ENCODE peak calls at places on chromosomes 4 and X, in five cellular contexts. Y is ovary, Z is Calu3, X is kidney epithelial cell, J is colonic mucosa. W is an unnamed sample.

GRCh38 chr4:151960449-151961246 is 199.8 kb upstream of the GATB start:
- DNase-seq in Y (no peak), Z (no peak), J (no peak), X (no peak), W (no peak)

GRCh38 chr4:51842167-51842553 is 793 bp upstream of the DCUN1D4 start:
- DNase-seq in J (peak), X (no peak), Y (no peak), Z (no peak), W (no peak)

GRCh38 chrX:63506320-63506719 is 155.2 kb upstream of the SPIN4 start:
- DNase-seq in Y (no peak), J (no peak), X (no peak), Z (no peak), W (no peak)

GRCh38 chr4:169540774-169541173 is 71.6 kb downstream of the NEK1 start:
- DNase-seq in J (no peak), X (no peak), Z (no peak), Y (no peak), W (no peak)

GRCh38 chr4:15010038-15010585 is 7.8 kb downstream of the CPEB2 start:
- DNase-seq in J (no peak), X (no peak), Z (no peak), Y (no peak), W (no peak)

GRCh38 chrX:133645251-133645650 is 230.0 kb upstream of the GPC4 start:
- DNase-seq in J (no peak), Z (no peak), X (no peak), Y (no peak), W (no peak)

GRCh38 chr4:76204936-76205335 is 8.7 kb downstream of the SCARB2 start:
- DNase-seq in Y (no peak), X (no peak), Z (no peak), J (peak), W (no peak)

GRCh38 chrX:139831689-139832456 is 101.0 kb downstream of the ATP11C start:
- DNase-seq in J (peak), X (no peak), Y (peak), Z (no peak), W (no peak)

GRCh38 chr4:3013839-3014350 is 50.5 kb downstream of the GRK4 start:
- DNase-seq in Z (no peak), J (no peak), X (no peak), Y (no peak), W (no peak)

GRCh38 chrX:154012336-154012991 is 7.2 kb downstream of the IRAK1 start:
- DNase-seq in J (no peak), Y (no peak), X (no peak), Z (peak), W (no peak)

GRCh38 chr4:52966781-52967180 is 104.7 kb downstream of the RASL11B start:
- DNase-seq in X (no peak), J (no peak), Z (no peak), Y (no peak), W (no peak)

GRCh38 chrX:41723821-41724220 is at the start of gene GPR82:
- DNase-seq in J (no peak), Y (no peak), X (no peak), Z (no peak), W (no peak)

GRCh38 chr4:91519155-91519554 is 784.6 kb upstream of the GRID2 start:
- DNase-seq in J (no peak), Y (no peak), Z (no peak), X (no peak), W (no peak)

GRCh38 chr4:169263791-169264392 is 6.9 kb downstream of the SH3RF1 start:
- DNase-seq in Y (no peak), Z (no peak), J (peak), X (no peak), W (no peak)

GRCh38 chrX:66728818-66729271 is 90.0 kb upstream of the EDA2R start:
- DNase-seq in Z (peak), J (peak), Y (peak), X (no peak), W (peak)

GRCh38 chrX:38221391-38221929 is 789 bp upstream of the SRPX start:
- DNase-seq in X (no peak), Y (no peak), J (no peak), Z (no peak), W (no peak)

GRCh38 chr4:3868146-3868840 is 102.1 kb downstream of the ADRA2C start:
- DNase-seq in X (no peak), J (no peak), Y (no peak), Z (no peak), W (no peak)

GRCh38 chr4:27916432-27917184 is 1056.0 kb downstream of the STIM2 start:
- DNase-seq in X (no peak), J (peak), Z (no peak), Y (no peak), W (no peak)

GRCh38 chr4:38131371-38132139 is 171.4 kb downstream of the PTTG2 start:
- DNase-seq in J (no peak), X (no peak), Y (no peak), Z (no peak), W (no peak)

GRCh38 chr4:175419120-175419774 is 392.8 kb downstream of the GPM6A start:
- DNase-seq in Z (peak), Y (no peak), J (no peak), X (peak), W (no peak)

GRCh38 chr4:168881754-168882153 is 128.3 kb downstream of the CBR4 start:
- DNase-seq in Z (no peak), Y (no peak), X (no peak), J (no peak), W (no peak)

GRCh38 chrX:74924449-74925209 is 623 bp downstream of the NEXMIF start:
- DNase-seq in J (peak), X (no peak), Y (peak), Z (peak), W (peak)

GRCh38 chr4:83285022-83285387 is 407 bp upstream of the COQ2 start:
- DNase-seq in X (peak), Y (no peak), J (peak), Z (peak), W (no peak)

GRCh38 chr4:83282049-83282535 is 2.5 kb downstream of the COQ2 start:
- DNase-seq in Z (peak), X (peak), J (peak), Y (no peak), W (peak)

GRCh38 chr4:83284161-83285021 is at the start of gene COQ2:
- DNase-seq in Z (peak), J (peak), Y (peak), X (peak), W (peak)

GRCh38 chr4:83276299-83277040 is 8.1 kb downstream of the COQ2 start:
- DNase-seq in Z (no peak), Y (no peak), X (no peak), J (no peak), W (no peak)

DNA sequence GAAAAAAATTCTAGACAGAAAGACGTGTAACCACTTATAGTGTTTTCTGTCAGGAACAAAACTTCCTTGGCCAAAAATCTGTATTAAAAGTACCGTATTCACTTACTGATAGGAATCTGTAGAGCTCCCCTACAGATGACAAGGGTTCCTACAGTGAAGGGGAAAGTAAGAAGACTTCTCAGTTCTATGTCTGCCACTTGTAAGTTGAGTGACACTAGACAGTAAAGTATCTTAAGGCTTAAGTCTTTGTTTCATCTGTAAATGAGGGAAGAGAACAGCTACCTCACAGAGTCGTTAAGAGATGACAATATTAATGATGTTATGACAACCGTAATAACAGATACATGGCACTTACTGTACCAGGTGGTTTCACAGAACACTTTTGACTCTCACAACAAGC is 3.3 kb downstream of the COQ2 start:
- DNase-seq in X (no peak), Z (no peak), Y (no peak), J (no peak), W (no peak)
- TF ChIP-seq CTCF in X (no peak), Z (no peak), Y (no peak), J (no peak), W (no peak)

DNA sequence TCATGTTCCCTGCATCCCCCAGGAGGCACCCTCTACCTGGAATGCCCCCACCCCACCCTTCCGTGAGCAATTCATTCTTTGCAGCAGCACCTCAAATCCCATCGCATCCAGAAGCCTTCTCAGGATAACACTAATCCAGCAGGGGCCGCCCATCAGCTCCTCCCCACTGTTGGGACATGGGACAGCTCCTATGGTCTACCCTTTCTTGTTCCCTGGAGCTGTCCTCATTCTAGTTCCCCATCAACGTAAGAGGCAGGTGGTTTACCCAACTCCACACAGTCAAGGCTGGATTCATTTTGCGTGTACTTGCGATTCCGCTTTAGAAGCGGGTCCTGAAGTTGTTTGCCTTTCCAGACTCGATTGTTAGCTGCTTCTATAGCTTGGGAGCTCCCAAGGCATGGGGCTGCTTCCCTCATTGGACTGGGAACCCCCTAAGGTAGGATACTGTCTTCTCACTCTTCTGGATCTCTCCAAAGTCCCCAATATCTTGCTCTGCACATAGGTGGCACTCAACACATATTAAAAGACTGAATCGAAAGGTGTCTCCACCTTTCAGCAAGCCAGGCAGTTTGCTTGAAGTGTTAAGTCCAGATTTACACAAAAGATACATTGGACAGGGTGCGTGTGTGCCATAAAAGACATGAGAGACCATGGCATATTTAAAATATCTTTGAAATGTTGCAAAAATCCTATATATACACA is 942 bp upstream of the APLN start:
- DNase-seq in J (no peak), Z (no peak), X (no peak), Y (no peak), W (no peak)
- TF ChIP-seq CTCF in J (no peak), Z (no peak), X (no peak), Y (no peak), W (no peak)

GRCh38 chr4:133146574-133147198 is 2.4 kb upstream of the PCDH10 start:
- DNase-seq in Y (no peak), Z (peak), X (no peak), J (no peak), W (peak)
- TF ChIP-seq CTCF in Y (peak), Z (no peak), X (peak), J (peak), W (peak)

GRCh38 chr4:185229021-185229818 is 19.8 kb downstream of the SNX25 start:
- DNase-seq in X (no peak), Y (no peak), J (no peak), Z (no peak), W (no peak)

GRCh38 chr4:185224597-185224996 is 15.2 kb downstream of the SNX25 start:
- DNase-seq in J (no peak), Z (no peak), Y (no peak), X (no peak), W (no peak)

GRCh38 chr4:185227713-185228278 is 18.4 kb downstream of the SNX25 start:
- DNase-seq in X (no peak), Z (no peak), Y (no peak), J (no peak), W (no peak)

GRCh38 chr4:185222598-185222997 is 13.2 kb downstream of the SNX25 start:
- DNase-seq in J (no peak), Y (no peak), Z (no peak), X (no peak), W (no peak)

GRCh38 chr4:185227131-185227551 is 17.7 kb downstream of the SNX25 start:
- DNase-seq in Z (no peak), X (no peak), J (no peak), Y (no peak), W (no peak)
- TF ChIP-seq CTCF in Z (no peak), X (peak), J (no peak), Y (no peak), W (no peak)

DNA sequence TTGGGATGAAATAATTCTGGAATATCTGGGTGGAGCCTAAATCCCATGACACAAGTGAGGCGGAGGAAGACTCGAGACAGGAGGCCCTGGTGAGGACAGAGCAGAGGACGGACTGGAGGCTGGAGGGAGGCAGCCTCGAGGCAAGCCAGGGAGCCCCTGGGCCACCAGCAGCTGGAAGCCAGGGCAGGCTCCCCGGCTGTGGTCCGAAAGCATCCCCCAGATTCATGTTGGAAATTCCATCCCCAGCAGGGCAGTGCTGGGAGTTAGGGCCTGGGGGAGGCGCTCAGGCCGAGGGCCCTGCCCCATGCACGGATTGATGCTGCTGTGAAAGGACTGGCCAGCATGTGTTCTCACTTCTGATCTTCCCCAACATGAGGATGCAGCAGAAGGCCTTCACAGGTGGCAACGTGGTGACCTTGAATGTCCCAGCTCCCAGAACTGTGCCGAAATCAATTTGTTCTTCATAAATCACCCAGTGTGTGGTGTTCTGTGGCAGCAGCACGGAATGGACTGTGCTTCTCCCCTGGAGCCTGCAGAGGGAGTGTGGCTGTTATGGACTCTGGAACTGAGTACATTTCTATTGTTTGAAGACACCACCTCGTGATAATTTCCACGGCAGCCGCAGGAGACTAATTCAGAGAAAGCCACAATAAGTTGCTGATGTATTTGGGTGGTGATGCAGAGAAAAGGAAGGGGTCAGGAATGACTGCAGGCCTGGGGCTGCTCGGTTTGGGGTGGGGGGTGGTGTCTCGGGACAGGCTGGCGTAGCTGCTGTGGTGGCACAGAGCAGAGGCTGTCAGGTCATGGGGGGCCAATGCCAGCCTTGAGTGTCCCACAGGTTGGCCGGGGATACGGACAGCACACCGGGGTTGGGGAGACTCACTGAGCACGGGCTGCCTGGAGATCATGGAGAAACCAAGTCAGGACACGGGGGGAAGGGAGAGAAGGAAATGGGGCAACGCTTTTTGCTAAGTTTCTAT is 56.9 kb downstream of the PCGF3 start:
- DNase-seq in X (no peak), Y (no peak), J (no peak), Z (no peak), W (no peak)
- TF ChIP-seq CTCF in X (peak), Y (no peak), J (no peak), Z (no peak), W (peak)

GRCh38 chr4:148425327-148426110 is 16.7 kb downstream of the NR3C2 start:
- DNase-seq in J (no peak), Z (no peak), Y (no peak), X (no peak), W (no peak)

GRCh38 chr4:148431401-148431800 is 10.8 kb downstream of the NR3C2 start:
- DNase-seq in J (peak), Y (no peak), X (no peak), Z (peak), W (no peak)

GRCh38 chr4:148430847-148431246 is 11.4 kb downstream of the NR3C2 start:
- DNase-seq in J (no peak), X (no peak), Z (no peak), Y (no peak), W (no peak)

GRCh38 chr4:148426643-148427042 is 15.6 kb downstream of the NR3C2 start:
- DNase-seq in J (no peak), Z (no peak), X (no peak), Y (no peak), W (no peak)
- TF ChIP-seq CTCF in J (no peak), Z (no peak), X (no peak), Y (no peak), W (no peak)

GRCh38 chr4:153541426-153542096 is 75.4 kb downstream of the TMEM131L start:
- DNase-seq in Z (no peak), J (no peak), Y (no peak), X (peak), W (no peak)
- TF ChIP-seq CTCF in Z (no peak), J (no peak), Y (no peak), X (no peak), W (no peak)

GRCh38 chrX:10259716-10260115 is 102.9 kb downstream of the CLCN4 start:
- DNase-seq in J (no peak), Z (no peak), X (no peak), Y (no peak), W (no peak)

GRCh38 chrX:10254746-10255145 is 98.0 kb downstream of the CLCN4 start:
- DNase-seq in Y (no peak), Z (peak), J (no peak), X (no peak), W (no peak)
- TF ChIP-seq CTCF in Y (no peak), Z (peak), J (no peak), X (peak), W (no peak)